ENCODE peak calls at places on chromosomes 4 and X, in five cellular contexts. One of them, this sample, is unnamed.

GRCh38 chrX:112645774-112646173 is 34.0 kb downstream of the LHFPL1 start:
- DNase-seq in stomach: no peak
- DNase-seq in IMR-90: no peak
- DNase-seq in endothelial cell of umbilical vein: no peak
- DNase-seq in testis: no peak
- DNase-seq in this sample: no peak

GRCh38 chrX:3142259-3143042 is 101.2 kb downstream of the ARSF start:
- DNase-seq in endothelial cell of umbilical vein: no peak
- DNase-seq in IMR-90: no peak
- DNase-seq in testis: no peak
- DNase-seq in stomach: no peak
- DNase-seq in this sample: no peak

GRCh38 chr4:140252144-140252741 is 98.3 kb upstream of the MAML3 start:
- DNase-seq in endothelial cell of umbilical vein: peak
- DNase-seq in stomach: peak
- DNase-seq in IMR-90: no peak
- DNase-seq in testis: peak
- DNase-seq in this sample: peak

GRCh38 chr4:26302390-26302897 is 18.4 kb upstream of the RBPJ start:
- DNase-seq in IMR-90: no peak
- DNase-seq in testis: no peak
- DNase-seq in endothelial cell of umbilical vein: no peak
- DNase-seq in stomach: no peak
- DNase-seq in this sample: peak

GRCh38 chr4:139315221-139315675 is 13.0 kb upstream of the NDUFC1 start:
- DNase-seq in endothelial cell of umbilical vein: no peak
- DNase-seq in IMR-90: no peak
- DNase-seq in testis: no peak
- DNase-seq in stomach: no peak
- DNase-seq in this sample: no peak

GRCh38 chrX:24838624-24839023 is 144.9 kb downstream of the POLA1 start:
- DNase-seq in testis: peak
- DNase-seq in IMR-90: peak
- DNase-seq in stomach: no peak
- DNase-seq in endothelial cell of umbilical vein: peak
- DNase-seq in this sample: peak

GRCh38 chr4:125428832-125429231 is 114.1 kb downstream of the FAT4 start:
- DNase-seq in stomach: no peak
- DNase-seq in endothelial cell of umbilical vein: no peak
- DNase-seq in testis: no peak
- DNase-seq in IMR-90: no peak
- DNase-seq in this sample: no peak

GRCh38 chr4:28918871-28919270 is 1801.3 kb upstream of the PCDH7 start:
- DNase-seq in stomach: no peak
- DNase-seq in IMR-90: no peak
- DNase-seq in testis: no peak
- DNase-seq in endothelial cell of umbilical vein: no peak
- DNase-seq in this sample: no peak

GRCh38 chr4:148634476-148634875 is 192.3 kb upstream of the NR3C2 start:
- DNase-seq in IMR-90: peak
- DNase-seq in endothelial cell of umbilical vein: no peak
- DNase-seq in stomach: no peak
- DNase-seq in testis: no peak
- DNase-seq in this sample: no peak

GRCh38 chr4:108106186-108106585 is 62.5 kb downstream of the LEF1 start:
- DNase-seq in stomach: no peak
- DNase-seq in endothelial cell of umbilical vein: no peak
- DNase-seq in IMR-90: no peak
- DNase-seq in testis: no peak
- DNase-seq in this sample: no peak

GRCh38 chr4:54224960-54225670 is 4.0 kb upstream of the PDGFRA start:
- DNase-seq in stomach: no peak
- DNase-seq in testis: no peak
- DNase-seq in IMR-90: no peak
- DNase-seq in endothelial cell of umbilical vein: no peak
- DNase-seq in this sample: no peak
- H3K4me3 ChIP-seq in stomach: peak
- H3K4me3 ChIP-seq in testis: peak
- H3K4me3 ChIP-seq in IMR-90: no peak
- H3K4me3 ChIP-seq in endothelial cell of umbilical vein: no peak
- H3K4me3 ChIP-seq in this sample: no peak

DNA sequence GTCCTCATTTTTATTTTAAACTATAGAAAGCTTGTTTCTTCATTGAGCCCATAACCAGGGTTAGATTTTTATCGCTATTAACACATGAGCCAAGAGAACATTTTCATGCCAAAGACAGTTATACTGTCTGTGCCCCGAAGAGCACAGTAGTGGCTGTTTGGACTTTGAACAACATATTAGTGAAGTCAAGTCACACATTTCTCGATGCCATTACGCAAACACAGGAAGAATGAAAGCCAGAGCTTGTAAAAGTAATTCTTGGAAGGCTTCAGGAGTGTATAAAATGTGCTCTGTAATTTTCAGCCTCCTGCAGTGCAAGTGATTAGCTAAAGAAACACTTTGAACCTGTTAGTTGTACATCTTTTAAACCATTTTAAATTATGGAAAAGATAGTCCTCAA is 590.6 kb upstream of the PITX2 start:
- DNase-seq in testis: no peak
- DNase-seq in IMR-90: no peak
- DNase-seq in stomach: no peak
- DNase-seq in endothelial cell of umbilical vein: no peak
- DNase-seq in this sample: no peak
- H3K27ac ChIP-seq in testis: no peak
- H3K27ac ChIP-seq in IMR-90: no peak
- H3K27ac ChIP-seq in stomach: no peak
- H3K27ac ChIP-seq in endothelial cell of umbilical vein: no peak
- H3K27ac ChIP-seq in this sample: no peak

GRCh38 chrX:70436380-70436779 is 8.3 kb upstream of the DLG3 start:
- DNase-seq in stomach: no peak
- DNase-seq in IMR-90: no peak
- DNase-seq in endothelial cell of umbilical vein: no peak
- DNase-seq in testis: no peak
- DNase-seq in this sample: no peak

GRCh38 chrX:70433848-70434351 is 10.7 kb upstream of the DLG3 start:
- DNase-seq in IMR-90: peak
- DNase-seq in stomach: peak
- DNase-seq in endothelial cell of umbilical vein: peak
- DNase-seq in testis: peak
- DNase-seq in this sample: peak

GRCh38 chrX:70432936-70433847 is 10.1 kb downstream of the GDPD2 start:
- DNase-seq in endothelial cell of umbilical vein: no peak
- DNase-seq in IMR-90: no peak
- DNase-seq in testis: no peak
- DNase-seq in stomach: no peak
- DNase-seq in this sample: no peak

GRCh38 chrX:70434914-70435586 is 9.6 kb upstream of the DLG3 start:
- DNase-seq in testis: peak
- DNase-seq in endothelial cell of umbilical vein: no peak
- DNase-seq in IMR-90: peak
- DNase-seq in stomach: peak
- DNase-seq in this sample: no peak

GRCh38 chrX:70434352-70434866 is 10.2 kb upstream of the DLG3 start:
- DNase-seq in testis: peak
- DNase-seq in IMR-90: peak
- DNase-seq in endothelial cell of umbilical vein: peak
- DNase-seq in stomach: peak
- DNase-seq in this sample: peak
- TF ChIP-seq POLR2A in testis: no peak
- TF ChIP-seq POLR2A in IMR-90: peak
- TF ChIP-seq POLR2A in endothelial cell of umbilical vein: no peak
- TF ChIP-seq POLR2A in stomach: no peak
- TF ChIP-seq POLR2A in this sample: no peak

GRCh38 chr4:6688879-6689505 is 4.7 kb upstream of the S100P start:
- DNase-seq in IMR-90: peak
- DNase-seq in stomach: peak
- DNase-seq in endothelial cell of umbilical vein: peak
- DNase-seq in testis: no peak
- DNase-seq in this sample: no peak
- H3K4me3 ChIP-seq in IMR-90: no peak
- H3K4me3 ChIP-seq in stomach: peak
- H3K4me3 ChIP-seq in endothelial cell of umbilical vein: no peak
- H3K4me3 ChIP-seq in testis: no peak
- H3K4me3 ChIP-seq in this sample: no peak

DNA sequence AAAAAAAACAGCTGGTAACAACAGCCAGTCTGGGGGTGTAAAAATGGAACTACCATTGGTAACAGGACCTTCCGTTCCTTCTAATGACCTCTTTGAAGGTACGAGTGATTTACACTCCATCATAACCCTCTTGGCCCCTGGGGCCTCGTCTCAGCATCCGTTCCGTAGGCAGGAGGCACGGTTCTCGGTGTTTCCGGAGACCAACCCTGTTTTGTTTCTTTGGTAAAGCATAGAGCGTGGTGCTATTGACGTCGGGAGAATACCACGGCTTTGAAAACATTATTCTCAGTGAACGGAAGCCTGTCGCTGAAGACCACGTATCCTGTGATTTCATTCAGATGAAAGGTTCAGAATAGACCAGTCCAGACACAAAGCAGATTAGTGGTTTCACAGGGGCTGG is 198.9 kb downstream of the ASMT start:
- DNase-seq in IMR-90: no peak
- DNase-seq in endothelial cell of umbilical vein: no peak
- DNase-seq in stomach: no peak
- DNase-seq in testis: no peak
- DNase-seq in this sample: no peak
- H3K27ac ChIP-seq in IMR-90: no peak
- H3K27ac ChIP-seq in endothelial cell of umbilical vein: no peak
- H3K27ac ChIP-seq in stomach: no peak
- H3K27ac ChIP-seq in testis: no peak
- H3K27ac ChIP-seq in this sample: no peak

This sample was measured in body of pancreas.